ENCODE peak calls at places on chromosomes 1 and 21, in five cellular contexts. B, W, G, R and M are unnamed samples. For H3K9me3, the result is how much of the 10 kb centered on the place peaks cover.

GRCh38 chr21:37965088-37965805 is 49.0 kb upstream of the KCNJ6 start:
- DNase-seq in W (no peak), G (no peak), R (no peak), B (no peak), M (no peak)

GRCh38 chr1:177392336-177392735 is 221.6 kb downstream of the BRINP2 start:
- DNase-seq in R (no peak), B (no peak), W (no peak), G (no peak), M (no peak)

GRCh38 chr21:25790122-25790951 is 55.6 kb downstream of the GABPA start:
- DNase-seq in W (no peak), G (no peak), B (no peak), R (peak), M (no peak)

GRCh38 chr1:42240964-42241755 is 76.6 kb upstream of the GUCA2A start:
- DNase-seq in R (peak), B (no peak), G (no peak), W (no peak), M (no peak)

GRCh38 chr1:224666911-224667310 is 50.8 kb downstream of the CNIH3 start:
- DNase-seq in R (peak), B (no peak), W (no peak), G (no peak), M (no peak)

GRCh38 chr1:77126309-77126708 is 92.9 kb downstream of the PIGK start:
- DNase-seq in G (no peak), R (peak), W (peak), B (no peak), M (no peak)

GRCh38 chr1:155226910-155227260 is 18.4 kb downstream of the MTX1 start:
- DNase-seq in B (peak), W (peak), G (peak), R (peak), M (no peak)

GRCh38 chr1:246262281-246262680 is 244.8 kb downstream of the SMYD3 start:
- DNase-seq in W (no peak), B (no peak), G (no peak), R (no peak), M (no peak)

GRCh38 chr1:62294211-62294610 is 25.0 kb downstream of the KANK4 start:
- DNase-seq in G (no peak), W (no peak), R (peak), B (no peak), M (no peak)

GRCh38 chr1:194102607-194103006 is 916.2 kb upstream of the B3GALT2 start:
- DNase-seq in G (no peak), B (no peak), W (no peak), R (no peak), M (no peak)

GRCh38 chr1:218473527-218473926 is 128.4 kb downstream of the TGFB2 start:
- DNase-seq in W (no peak), G (no peak), R (no peak), B (no peak), M (no peak)

GRCh38 chr21:38945536-38946245 is 140.0 kb downstream of the ETS2 start:
- DNase-seq in W (no peak), G (no peak), R (no peak), B (no peak), M (no peak)

GRCh38 chr1:35530168-35530567 is 27.0 kb downstream of the KIAA0319L start:
- DNase-seq in B (no peak), W (no peak), G (no peak), R (no peak), M (no peak)

GRCh38 chr1:35532497-35533226 is 24.5 kb downstream of the KIAA0319L start:
- DNase-seq in B (no peak), W (no peak), G (no peak), R (peak), M (no peak)

GRCh38 chr1:35533596-35533995 is 23.6 kb downstream of the KIAA0319L start:
- DNase-seq in B (no peak), R (no peak), W (no peak), G (no peak), M (no peak)

GRCh38 chr1:35530946-35531345 is 26.3 kb downstream of the KIAA0319L start:
- DNase-seq in R (no peak), W (no peak), G (no peak), B (no peak), M (no peak)

GRCh38 chr1:35531368-35531767 is 25.8 kb downstream of the KIAA0319L start:
- DNase-seq in R (no peak), G (no peak), B (no peak), W (no peak), M (no peak)
- H3K9me3 ChIP-seq in R (under half), G (under half), B (under half), W (under half), M (under half)

GRCh38 chr1:189880135-189880534 is 597.5 kb downstream of the BRINP3 start:
- DNase-seq in B (no peak), W (no peak), G (no peak), R (no peak), M (no peak)
- H3K9me3 ChIP-seq in B (under half), W (under half), G (under half), R (under half), M (under half)

DNA sequence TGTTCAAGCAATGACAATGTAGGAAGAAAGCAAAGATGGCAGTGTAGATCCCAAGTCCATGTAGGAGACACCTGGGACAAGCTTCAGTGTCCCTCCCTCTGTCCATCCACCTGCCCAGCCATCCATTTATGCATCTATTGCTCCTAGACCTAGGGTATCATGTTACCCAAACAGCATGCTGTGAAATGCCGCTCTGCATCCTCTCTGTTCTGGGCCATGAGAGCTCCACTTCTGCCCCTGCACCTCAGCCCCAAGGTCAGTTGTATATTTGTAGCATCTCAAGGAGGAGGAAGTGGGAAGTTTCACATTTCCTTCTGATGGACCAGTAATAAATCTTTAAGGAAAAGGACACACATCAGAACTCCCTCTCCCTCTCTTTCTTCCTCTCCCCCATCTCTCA is 27.9 kb upstream of the TSPEAR start:
- DNase-seq in G (no peak), B (no peak), W (no peak), R (no peak), M (no peak)
- H3K9me3 ChIP-seq in G (under half), B (under half), W (under half), R (under half), M (under half)

GRCh38 chr1:162370721-162371120 is 5.9 kb downstream of the SPATA46 start:
- DNase-seq in B (no peak), W (no peak), G (no peak), R (no peak), M (no peak)

GRCh38 chr1:162367772-162368171 is 8.9 kb downstream of the SPATA46 start:
- DNase-seq in G (no peak), W (no peak), B (no peak), R (no peak), M (no peak)

GRCh38 chr1:162371611-162372010 is 5.0 kb downstream of the SPATA46 start:
- DNase-seq in W (no peak), G (no peak), B (no peak), R (peak), M (no peak)

GRCh38 chr1:162368451-162368850 is 8.2 kb downstream of the SPATA46 start:
- DNase-seq in W (no peak), B (no peak), R (no peak), G (no peak), M (no peak)

GRCh38 chr1:162369571-162369970 is 7.1 kb downstream of the SPATA46 start:
- DNase-seq in G (no peak), W (no peak), R (no peak), B (no peak), M (no peak)
- H3K9me3 ChIP-seq in G (under half), W (under half), R (under half), B (under half), M (under half)